ENCODE peak calls at places on chromosomes 3 and 15, in nine cellular contexts. Z, X, H, O, Q, T, Y, D and L are unnamed samples.

GRCh38 chr3:9695322-9695721 is 8.3 kb upstream of the CPNE9 start:
- DNase-seq in D (no peak), Z (no peak), X (no peak), O (no peak), Y (no peak), H (no peak), T (no peak), Q (no peak), L (no peak)

GRCh38 chr3:149625795-149626194 is 32.0 kb downstream of the WWTR1 start:
- DNase-seq in O (no peak), H (no peak), Q (no peak), D (no peak), T (no peak), Y (no peak), Z (no peak), X (no peak), L (no peak)

GRCh38 chr3:170421147-170421641 is 2.5 kb downstream of the CLDN11 start:
- DNase-seq in Q (no peak), O (no peak), Y (peak), X (no peak), T (no peak), H (no peak), Z (peak), D (peak), L (no peak)

GRCh38 chr3:123409443-123410148 is 39.3 kb downstream of the ADCY5 start:
- DNase-seq in D (no peak), X (peak), O (no peak), Q (peak), Y (no peak), H (no peak), Z (no peak), T (no peak), L (peak)

GRCh38 chr3:166445865-166446264 is 608.6 kb upstream of the BCHE start:
- DNase-seq in Z (no peak), X (no peak), O (no peak), Q (no peak), D (no peak), Y (no peak), H (no peak), T (no peak), L (no peak)

GRCh38 chr3:56154297-56154696 is 314.0 kb downstream of the ERC2 start:
- DNase-seq in Z (peak), T (no peak), X (no peak), O (no peak), H (no peak), D (no peak), Q (no peak), Y (no peak), L (no peak)

GRCh38 chr15:78775472-78775871 is 35.8 kb downstream of the ADAMTS7 start:
- DNase-seq in D (no peak), Z (no peak), H (no peak), O (no peak), Y (no peak), Q (no peak), X (no peak), T (no peak), L (no peak)

GRCh38 chr15:60941448-60941847 is 287.7 kb downstream of the RORA start:
- DNase-seq in T (peak), O (no peak), X (no peak), Q (no peak), Y (peak), D (peak), H (no peak), Z (peak), L (no peak)

GRCh38 chr3:47227678-47228077 is 54.9 kb downstream of the KIF9 start:
- DNase-seq in T (no peak), O (no peak), Y (no peak), X (no peak), Z (no peak), D (no peak), Q (no peak), H (peak), L (peak)

GRCh38 chr15:37789392-37789776 is 145.1 kb upstream of the TMCO5A start:
- DNase-seq in H (no peak), Z (no peak), Q (no peak), O (no peak), D (no peak), T (no peak), Y (no peak), X (no peak), L (no peak)

GRCh38 chr3:69505770-69506407 is 120.0 kb upstream of the FRMD4B start:
- DNase-seq in Q (no peak), Y (peak), X (no peak), O (no peak), Z (no peak), H (no peak), T (no peak), D (peak), L (no peak)

GRCh38 chr15:63905558-63906265 is 72.0 kb upstream of the HERC1 start:
- DNase-seq in Y (no peak), O (no peak), X (no peak), Z (no peak), H (no peak), T (no peak), Q (no peak), D (peak), L (no peak)

GRCh38 chr3:15616053-15616452 is 14.5 kb downstream of the BTD start:
- DNase-seq in Z (peak), X (no peak), H (no peak), Q (no peak), Y (peak), T (no peak), O (no peak), D (peak), L (no peak)

GRCh38 chr3:134330895-134331810 is 43.1 kb downstream of the AMOTL2 start:
- DNase-seq in D (peak), Y (peak), Z (peak), Q (no peak), H (peak), T (no peak), O (no peak), X (no peak), L (peak)

GRCh38 chr3:142964150-142964498 is 650 bp upstream of the PAQR9 start:
- DNase-seq in T (no peak), H (no peak), O (no peak), Q (no peak), Z (no peak), D (no peak), X (no peak), Y (no peak), L (no peak)

GRCh38 chr3:191373327-191373726 is 43.0 kb upstream of the UTS2B start:
- DNase-seq in H (no peak), Y (no peak), Z (peak), T (no peak), D (peak), O (no peak), Q (no peak), X (no peak), L (no peak)

GRCh38 chr3:119681279-119681678 is 4.1 kb upstream of the COX17 start:
- DNase-seq in Q (no peak), D (peak), X (peak), H (no peak), Y (peak), Z (peak), O (no peak), T (no peak), L (no peak)

GRCh38 chr3:45665101-45665572 is 24.1 kb upstream of the SACM1L start:
- DNase-seq in T (no peak), X (peak), H (no peak), O (no peak), Q (peak), Z (peak), D (peak), Y (peak), L (peak)

GRCh38 chr3:168003911-168004310 is 91.8 kb downstream of the GOLIM4 start:
- DNase-seq in Z (no peak), H (no peak), Y (no peak), O (no peak), D (no peak), X (no peak), T (no peak), Q (no peak), L (no peak)

GRCh38 chr15:90974216-90974615 is 19.5 kb downstream of the RCCD1 start:
- DNase-seq in H (no peak), Y (no peak), D (no peak), Q (no peak), O (no peak), Z (no peak), X (no peak), T (no peak), L (no peak)

GRCh38 chr3:12159227-12159601 is 502 bp upstream of the TIMP4 start:
- DNase-seq in D (no peak), Y (no peak), O (no peak), Z (peak), T (no peak), X (no peak), Q (no peak), H (no peak), L (no peak)

GRCh38 chr3:70064194-70064787 is 64.8 kb downstream of the SAMMSON start:
- DNase-seq in X (peak), T (no peak), Q (no peak), H (no peak), Z (peak), D (peak), O (peak), Y (peak), L (no peak)

GRCh38 chr3:19937459-19938362 is 3.7 kb upstream of the EFHB start:
- DNase-seq in D (peak), H (no peak), O (no peak), Q (no peak), Y (peak), T (no peak), X (no peak), Z (peak), L (no peak)

GRCh38 chr3:45582407-45582806 is 12.1 kb upstream of the LIMD1 start:
- DNase-seq in Z (peak), O (no peak), X (no peak), Q (no peak), T (no peak), D (peak), H (peak), Y (peak), L (no peak)

GRCh38 chr3:159856496-159857098 is 132.0 kb upstream of the IL12A start:
- DNase-seq in O (no peak), Z (no peak), Y (no peak), H (no peak), X (no peak), T (no peak), D (no peak), Q (no peak), L (no peak)

GRCh38 chr15:98428253-98428989 is 219.9 kb upstream of the IGF1R start:
- DNase-seq in Y (peak), O (peak), X (peak), T (no peak), Q (peak), Z (peak), H (peak), D (peak), L (peak)

GRCh38 chr3:1609416-1609815 is 489.2 kb upstream of the CNTN4 start:
- DNase-seq in Q (no peak), O (no peak), H (no peak), Z (no peak), D (no peak), X (no peak), Y (no peak), T (no peak), L (no peak)

GRCh38 chr3:153667341-153667740 is 453.8 kb upstream of the ARHGEF26 start:
- DNase-seq in Y (no peak), Q (no peak), D (no peak), X (no peak), Z (no peak), H (no peak), T (peak), O (no peak), L (no peak)

GRCh38 chr3:172034786-172035685 is 4.3 kb upstream of the FNDC3B start:
- DNase-seq in D (peak), Q (no peak), Y (peak), T (no peak), X (no peak), Z (peak), O (no peak), H (no peak), L (peak)

GRCh38 chr15:63232943-63233342 is 43.5 kb downstream of the RAB8B start:
- DNase-seq in H (peak), D (peak), Q (no peak), Y (peak), T (no peak), O (no peak), X (no peak), Z (peak), L (no peak)

GRCh38 chr3:16761576-16761975 is 123.2 kb upstream of the PLCL2 start:
- DNase-seq in X (no peak), D (no peak), H (no peak), O (no peak), T (peak), Y (no peak), Q (no peak), Z (peak), L (no peak)

GRCh38 chr3:119630562-119631329 is 29.6 kb downstream of the POPDC2 start:
- DNase-seq in O (no peak), H (no peak), Q (no peak), Y (peak), Z (peak), D (peak), X (no peak), T (no peak), L (no peak)

GRCh38 chr15:37819191-37819590 is 115.2 kb upstream of the TMCO5A start:
- DNase-seq in D (peak), O (no peak), X (no peak), T (no peak), Q (no peak), Z (no peak), Y (peak), H (no peak), L (no peak)

GRCh38 chr3:15708882-15709677 is 88.7 kb downstream of the ANKRD28 start:
- DNase-seq in X (no peak), D (peak), T (peak), Z (peak), H (no peak), Q (no peak), O (no peak), Y (peak), L (no peak)

GRCh38 chr3:161332792-161333191 is 38.5 kb downstream of the SPTSSB start:
- DNase-seq in D (no peak), Z (no peak), O (no peak), T (no peak), Y (no peak), H (no peak), X (peak), Q (no peak), L (no peak)

GRCh38 chr3:133750201-133750748 is 4.1 kb downstream of the TF start:
- DNase-seq in Z (no peak), Y (no peak), O (no peak), T (no peak), D (no peak), H (no peak), Q (no peak), X (no peak), L (no peak)

GRCh38 chr3:132722165-132723023 is at the start of gene NPHP3:
- DNase-seq in H (peak), X (peak), T (peak), O (peak), Z (peak), Q (peak), Y (peak), D (peak), L (peak)
- TF ChIP-seq CTCF in H (no peak), X (no peak), T (no peak), O (no peak), Z (no peak), Q (no peak), Y (no peak), D (no peak), L (no peak)

DNA sequence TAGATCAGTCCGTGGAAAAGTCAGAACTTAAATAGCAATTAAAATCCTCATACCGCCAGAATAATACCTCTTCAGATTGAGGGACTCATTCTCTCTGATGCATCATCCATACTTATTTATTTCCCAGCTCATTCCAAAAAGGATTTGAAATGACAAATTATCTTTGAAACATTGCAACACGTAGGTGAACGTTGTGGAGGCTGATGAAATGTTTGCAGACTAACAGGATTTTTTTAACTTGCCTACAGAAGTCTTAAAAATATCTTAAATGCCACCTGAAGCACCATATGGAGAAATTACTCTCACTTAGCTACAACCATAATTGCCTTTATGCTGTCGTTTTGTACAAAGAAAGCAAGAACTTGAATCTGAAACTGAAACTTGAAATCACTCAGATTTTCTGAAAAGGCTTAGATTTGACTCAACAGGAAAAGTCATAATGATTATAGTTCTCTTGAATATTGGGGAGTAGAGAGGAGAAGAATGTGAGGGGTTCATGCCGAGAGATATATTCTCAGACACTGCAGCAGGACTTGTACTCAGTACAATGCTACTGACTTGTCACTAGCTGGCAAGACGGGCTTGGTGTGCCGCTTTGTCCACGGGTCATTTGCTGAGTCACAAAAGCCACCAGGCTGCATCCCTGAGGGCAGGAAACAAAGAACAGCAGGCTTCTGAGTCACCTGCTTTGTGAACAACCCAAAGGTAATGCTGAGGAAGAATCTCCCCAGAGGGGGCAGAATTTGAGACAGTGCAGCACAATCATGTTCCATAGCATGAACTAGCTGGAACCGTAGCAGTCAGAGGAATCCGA is 7.1 kb upstream of the FMN1 start:
- DNase-seq in Q (peak), T (no peak), Z (peak), O (no peak), X (peak), D (no peak), Y (peak), H (no peak), L (peak)
- TF ChIP-seq CTCF in Q (no peak), T (no peak), Z (peak), O (no peak), X (no peak), D (peak), Y (no peak), H (no peak), L (peak)

GRCh38 chr3:49940667-49941249 is 808 bp downstream of the RBM6 start:
- DNase-seq in O (no peak), Z (no peak), X (no peak), Q (no peak), Y (no peak), H (peak), T (no peak), D (no peak), L (no peak)

GRCh38 chr3:49939858-49940666 is at the start of gene RBM6:
- DNase-seq in D (peak), Q (peak), T (peak), H (peak), Z (peak), Y (peak), X (peak), O (peak), L (peak)

DNA sequence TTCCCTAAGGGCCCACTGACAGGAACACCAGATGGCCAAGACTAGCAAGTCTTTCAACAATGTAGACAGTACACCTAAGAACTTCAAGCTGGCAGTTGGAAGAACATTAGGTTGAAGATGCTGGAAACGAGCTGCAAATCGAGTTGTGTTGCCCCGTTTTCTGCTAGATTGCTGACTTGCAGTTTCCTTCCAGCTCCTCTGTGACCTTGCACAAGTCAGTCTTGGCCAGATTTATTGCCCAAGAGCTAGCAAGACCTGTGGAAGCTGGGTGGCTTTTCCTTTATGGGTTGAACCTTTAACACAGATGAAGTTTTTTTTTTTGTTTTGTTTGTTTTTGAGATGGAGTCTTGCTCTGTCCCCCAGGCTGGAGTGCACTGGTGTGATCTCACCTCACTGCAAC is 2.9 kb upstream of the RBM6 start:
- DNase-seq in Y (no peak), D (no peak), H (no peak), Q (no peak), T (no peak), Z (no peak), X (no peak), O (no peak), L (no peak)
- TF ChIP-seq CTCF in Y (no peak), D (no peak), H (no peak), Q (no peak), T (no peak), Z (no peak), X (no peak), O (no peak), L (no peak)

GRCh38 chr3:109072208-109072607 is 45.7 kb downstream of the MORC1 start:
- DNase-seq in D (no peak), X (no peak), Y (no peak), Q (no peak), T (no peak), H (no peak), O (no peak), Z (no peak), L (no peak)

GRCh38 chr3:109070232-109070631 is 47.7 kb downstream of the MORC1 start:
- DNase-seq in O (no peak), Z (no peak), D (no peak), H (no peak), X (no peak), T (no peak), Y (no peak), Q (no peak), L (no peak)

GRCh38 chr3:109073116-109073515 is 44.8 kb downstream of the MORC1 start:
- DNase-seq in D (no peak), T (no peak), Z (no peak), O (no peak), H (no peak), X (no peak), Y (no peak), Q (no peak), L (no peak)

GRCh38 chr3:109071349-109072142 is 46.4 kb downstream of the MORC1 start:
- DNase-seq in D (no peak), O (no peak), Z (no peak), X (no peak), Q (peak), T (no peak), H (no peak), Y (no peak), L (no peak)
- TF ChIP-seq CTCF in D (no peak), O (no peak), Z (no peak), X (no peak), Q (no peak), T (no peak), H (no peak), Y (no peak), L (no peak)